ENCODE peak calls at places on chromosomes 7 and 10, in seven cellular contexts. K, T, I, U, Z, D and F are unnamed samples.

GRCh38 chr7:16062269-16062668 is 359.1 kb downstream of the CRPPA start:
- DNase-seq in U (no peak), I (peak), K (peak), D (no peak), Z (peak), T (no peak), F (no peak)

GRCh38 chr10:131002031-131002861 is 309.3 kb downstream of the TCERG1L start:
- DNase-seq in T (peak), I (no peak), U (no peak), K (no peak), Z (no peak), D (no peak), F (no peak)

GRCh38 chr7:122790558-122790957 is 87.8 kb upstream of the RNF148 start:
- DNase-seq in Z (no peak), I (no peak), U (no peak), K (no peak), D (no peak), T (no peak), F (no peak)

GRCh38 chr7:35905555-35905954 is 104.7 kb downstream of the SEPTIN7 start:
- DNase-seq in U (no peak), T (no peak), I (peak), Z (peak), D (no peak), K (peak), F (no peak)

GRCh38 chr7:21365866-21366624 is 61.8 kb upstream of the SP4 start:
- DNase-seq in Z (no peak), K (peak), I (peak), T (no peak), U (no peak), D (no peak), F (no peak)

GRCh38 chr7:78576196-78576595 is 777.6 kb downstream of the PHTF2 start:
- DNase-seq in T (no peak), U (no peak), K (peak), Z (peak), D (no peak), I (peak), F (no peak)

GRCh38 chr7:102101111-102101551 is 185.5 kb upstream of the SH2B2 start:
- DNase-seq in U (no peak), D (no peak), I (no peak), T (peak), Z (no peak), K (no peak), F (no peak)

GRCh38 chr10:112815238-112816032 is 134.6 kb upstream of the TCF7L2 start:
- DNase-seq in D (no peak), I (peak), U (no peak), T (no peak), Z (peak), K (peak), F (no peak)

GRCh38 chr10:66773418-66773817 is 152.4 kb upstream of the LRRTM3 start:
- DNase-seq in I (no peak), D (no peak), K (no peak), T (no peak), Z (no peak), U (no peak), F (no peak)

GRCh38 chr7:32677593-32677992 is 182.3 kb downstream of the AVL9 start:
- DNase-seq in Z (no peak), T (no peak), U (no peak), D (no peak), K (no peak), I (no peak), F (no peak)

GRCh38 chr10:118621304-118621942 is 26.0 kb upstream of the PRLHR start:
- DNase-seq in T (no peak), I (no peak), K (no peak), D (no peak), U (no peak), Z (no peak), F (no peak)

GRCh38 chr7:27176343-27176731 is 2.2 kb upstream of the HOXA10 start:
- DNase-seq in T (peak), I (no peak), U (no peak), D (no peak), Z (no peak), K (no peak), F (peak)

GRCh38 chr10:62581351-62581750 is 207.2 kb downstream of the ZNF365 start:
- DNase-seq in U (no peak), I (no peak), T (no peak), Z (no peak), D (no peak), K (no peak), F (peak)

GRCh38 chr10:69316313-69317059 is 38.2 kb downstream of the HK1 start:
- DNase-seq in Z (peak), K (peak), T (no peak), D (peak), U (no peak), I (peak), F (no peak)

GRCh38 chr7:151558575-151558974 is 38.9 kb upstream of the RHEB start:
- DNase-seq in T (no peak), I (peak), U (no peak), D (no peak), Z (peak), K (peak), F (no peak)

GRCh38 chr7:84314263-84314662 is 119.7 kb upstream of the SEMA3A start:
- DNase-seq in T (no peak), I (no peak), K (no peak), Z (no peak), D (no peak), U (no peak), F (no peak)

GRCh38 chr7:128017880-128018845 is 13.1 kb downstream of the LRRC4 start:
- DNase-seq in I (peak), Z (no peak), K (no peak), U (no peak), D (no peak), T (no peak), F (no peak)

GRCh38 chr10:42367532-42368230 is 270.7 kb downstream of the ZNF33B start:
- DNase-seq in U (peak), T (no peak), K (peak), D (peak), I (peak), Z (peak), F (peak)

GRCh38 chr7:18179058-18179457 is 151.4 kb upstream of the PRPS1L1 start:
- DNase-seq in K (no peak), Z (no peak), D (no peak), U (no peak), I (no peak), T (no peak), F (no peak)

GRCh38 chr10:22646291-22646926 is 68.0 kb downstream of the PIP4K2A start:
- DNase-seq in K (no peak), I (no peak), Z (no peak), U (no peak), T (no peak), D (no peak), F (no peak)

GRCh38 chr10:11670311-11670825 is 58.9 kb upstream of the USP6NL start:
- DNase-seq in D (no peak), I (no peak), T (no peak), U (no peak), Z (no peak), K (no peak), F (no peak)

GRCh38 chr10:16565604-16566003 is 43.9 kb upstream of the C1QL3 start:
- DNase-seq in Z (no peak), D (no peak), T (no peak), K (no peak), I (no peak), U (no peak), F (no peak)
- TF ChIP-seq CTCF in Z (no peak), D (no peak), T (no peak), K (no peak), I (no peak), U (no peak), F (no peak)

GRCh38 chr7:3436746-3437145 is 135.7 kb downstream of the SDK1 start:
- DNase-seq in U (no peak), T (no peak), K (peak), D (no peak), Z (no peak), I (peak), F (no peak)
- TF ChIP-seq CTCF in U (no peak), T (no peak), K (no peak), D (no peak), Z (no peak), I (no peak), F (no peak)

DNA sequence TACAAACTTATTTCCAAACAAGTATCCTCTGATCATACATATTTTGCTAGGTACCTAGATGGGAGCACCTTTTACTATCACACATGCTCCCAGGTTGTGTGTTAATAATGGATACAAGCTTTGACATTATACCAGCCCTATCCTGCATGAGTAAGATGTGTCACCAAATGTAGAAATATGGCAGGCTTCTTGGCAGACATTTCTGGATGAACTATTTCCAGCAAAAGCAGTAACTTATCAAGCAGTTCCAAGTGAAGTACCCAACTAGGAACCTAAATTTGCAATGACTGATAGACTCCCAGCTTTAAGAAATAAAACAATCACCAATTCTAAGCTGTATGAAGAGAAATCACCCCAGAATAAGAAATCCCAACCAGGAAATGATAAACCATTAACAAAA is 103.7 kb upstream of the TMEM72 start:
- DNase-seq in U (no peak), T (no peak), I (no peak), D (no peak), K (no peak), Z (no peak), F (no peak)
- TF ChIP-seq CTCF in U (no peak), T (no peak), I (no peak), D (no peak), K (no peak), Z (no peak), F (no peak)

GRCh38 chr10:120012566-120012965 is 120.0 kb downstream of the SEC23IP start:
- DNase-seq in T (no peak), U (no peak), I (peak), D (no peak), Z (peak), K (no peak), F (no peak)

GRCh38 chr10:120012133-120012405 is 119.5 kb downstream of the SEC23IP start:
- DNase-seq in T (no peak), K (no peak), Z (no peak), I (no peak), D (no peak), U (no peak), F (no peak)

GRCh38 chr10:120014031-120014430 is 121.5 kb downstream of the SEC23IP start:
- DNase-seq in U (no peak), T (no peak), Z (no peak), K (no peak), D (no peak), I (no peak), F (no peak)

GRCh38 chr10:120017731-120018130 is 125.2 kb downstream of the SEC23IP start:
- DNase-seq in K (no peak), D (no peak), U (no peak), T (no peak), I (no peak), Z (no peak), F (no peak)

GRCh38 chr10:120015064-120015463 is 122.5 kb downstream of the SEC23IP start:
- DNase-seq in T (no peak), U (no peak), I (no peak), K (no peak), D (no peak), Z (no peak), F (no peak)
- TF ChIP-seq CTCF in T (no peak), U (no peak), I (no peak), K (no peak), D (no peak), Z (no peak), F (no peak)

GRCh38 chr10:101295266-101295665 is 58.7 kb upstream of the BTRC start:
- DNase-seq in I (no peak), K (no peak), Z (no peak), T (no peak), D (no peak), U (no peak), F (no peak)

GRCh38 chr10:101292194-101293006 is 61.6 kb upstream of the BTRC start:
- DNase-seq in D (peak), I (no peak), Z (no peak), U (no peak), T (no peak), K (peak), F (no peak)

GRCh38 chr10:101294109-101294508 is 59.9 kb upstream of the BTRC start:
- DNase-seq in T (no peak), I (no peak), D (no peak), U (no peak), Z (no peak), K (no peak), F (no peak)

GRCh38 chr10:101291254-101292193 is 62.3 kb upstream of the LBX1 start:
- DNase-seq in U (no peak), Z (no peak), I (peak), T (no peak), D (peak), K (peak), F (peak)

GRCh38 chr10:101293007-101293723 is 60.8 kb upstream of the BTRC start:
- DNase-seq in U (no peak), D (no peak), I (no peak), T (no peak), Z (no peak), K (no peak), F (no peak)
- TF ChIP-seq CTCF in U (no peak), D (no peak), I (no peak), T (no peak), Z (no peak), K (no peak), F (no peak)